ENCODE peak calls at places on chromosomes 5 and 9, in seven cellular contexts. X is HS-5; H is AG08395; O is NCI-H774; M is endothelial cell; V is type B pancreatic cell; Z is naive thymus-derived CD4-positive, alpha-beta T cell. S is an unnamed sample.

GRCh38 chr9:73655831-73656230 is 504.2 kb downstream of the ANXA1 start:
- DNase-seq in X (no peak), H (no peak), O (no peak), M (no peak), V (no peak), Z (no peak), S (no peak)

GRCh38 chr5:76615759-76616158 is 7.4 kb downstream of the F2RL2 start:
- DNase-seq in X (no peak), H (no peak), O (no peak), M (no peak), V (no peak), Z (no peak), S (no peak)

GRCh38 chr5:165086424-165086823 is 1581.0 kb downstream of the MAT2B start:
- DNase-seq in X (no peak), H (no peak), O (no peak), M (no peak), V (no peak), Z (no peak), S (no peak)

GRCh38 chr9:3517377-3518048 is 8.3 kb downstream of the RFX3 start:
- DNase-seq in X (no peak), H (no peak), O (no peak), M (no peak), V (no peak), Z (no peak), S (no peak)

GRCh38 chr5:110872200-110872599 is 133.4 kb downstream of the SLC25A46 start:
- DNase-seq in X (no peak), H (no peak), O (no peak), M (no peak), V (no peak), Z (no peak), S (no peak)

GRCh38 chr5:133928690-133929393 is 39.6 kb downstream of the C5orf15 start:
- DNase-seq in X (no peak), H (no peak), O (no peak), M (no peak), V (no peak), Z (no peak), S (no peak)

GRCh38 chr5:3373391-3373790 is 222.2 kb upstream of the IRX1 start:
- DNase-seq in X (no peak), H (no peak), O (no peak), M (no peak), V (peak), Z (no peak), S (no peak)

GRCh38 chr5:5494489-5495402 is 72.3 kb downstream of the ICE1 start:
- DNase-seq in X (no peak), H (peak), O (peak), M (peak), V (no peak), Z (peak), S (peak)

GRCh38 chr9:677461-678097 is 163.9 kb upstream of the DMRT1 start:
- DNase-seq in X (no peak), H (no peak), O (peak), M (no peak), V (no peak), Z (no peak), S (no peak)

GRCh38 chr5:144139586-144139985 is 30.9 kb downstream of the YIPF5 start:
- DNase-seq in X (no peak), H (peak), O (no peak), M (no peak), V (no peak), Z (no peak), S (no peak)

S was measured in hepatic stellate cell.